ENCODE peak calls at places on chromosomes 7 and 10, in seven cellular contexts. P is CD8-positive, alpha-beta T cell; B is neural progenitor cell; K is GM13976; F is left ventricle myocardium inferior; R is upper lobe of right lung; N is endothelial cell of umbilical vein. E is an unnamed sample.

GRCh38 chr7:72435913-72436480 is 23.9 kb upstream of the CALN1 start:
- DNase-seq in F (no peak), K (no peak), N (no peak), P (no peak), R (no peak), B (no peak), E (no peak)

GRCh38 chr10:31867646-31868045 is 61.0 kb downstream of the ARHGAP12 start:
- DNase-seq in R (no peak), K (no peak), F (no peak), P (no peak), B (no peak), N (no peak), E (no peak)

GRCh38 chr10:77774940-77775391 is 137.4 kb upstream of the KCNMA1 start:
- DNase-seq in K (no peak), F (no peak), P (no peak), B (no peak), R (no peak), N (no peak), E (no peak)

GRCh38 chr7:5396542-5396941 is 27.1 kb downstream of the TNRC18 start:
- DNase-seq in B (no peak), P (peak), N (no peak), R (peak), F (no peak), K (peak), E (no peak)

GRCh38 chr7:152006336-152006735 is 19.1 kb upstream of the GALNT11 start:
- DNase-seq in N (no peak), B (no peak), K (no peak), F (no peak), P (no peak), R (no peak), E (no peak)

GRCh38 chr7:28958235-28958945 is at the start of gene TRIL:
- DNase-seq in F (peak), K (peak), P (no peak), R (peak), B (peak), N (peak), E (no peak)

GRCh38 chr7:102115181-102115580 is 171.5 kb upstream of the SH2B2 start:
- DNase-seq in P (no peak), N (no peak), R (no peak), K (no peak), F (no peak), B (no peak), E (no peak)

GRCh38 chr7:147833549-147833948 is 757.0 kb upstream of the C7orf33 start:
- DNase-seq in K (no peak), F (no peak), P (no peak), N (no peak), B (peak), R (no peak), E (no peak)

GRCh38 chr10:71234017-71234894 is 21.9 kb downstream of the UNC5B start:
- DNase-seq in K (no peak), F (peak), P (no peak), B (no peak), R (peak), N (no peak), E (no peak)

GRCh38 chr10:128880221-128880620 is 586.8 kb upstream of the MGMT start:
- DNase-seq in B (no peak), F (no peak), N (no peak), P (no peak), K (no peak), R (no peak), E (no peak)

GRCh38 chr7:143393267-143394041 is 12.3 kb downstream of the ZYX start:
- DNase-seq in F (no peak), N (no peak), K (no peak), P (no peak), R (no peak), B (no peak), E (no peak)

GRCh38 chr10:3853547-3853989 is 68.6 kb upstream of the KLF6 start:
- DNase-seq in P (no peak), K (no peak), B (no peak), N (no peak), R (no peak), F (no peak), E (no peak)

GRCh38 chr7:151451626-151452025 is 11.7 kb upstream of the CRYGN start:
- DNase-seq in R (peak), N (no peak), K (no peak), F (no peak), B (no peak), P (no peak), E (no peak)

GRCh38 chr7:24227603-24228359 is 56.2 kb upstream of the NPY start:
- DNase-seq in R (no peak), B (peak), K (peak), P (peak), N (no peak), F (no peak), E (no peak)

GRCh38 chr7:90988523-90988922 is 275.7 kb upstream of the FZD1 start:
- DNase-seq in K (no peak), F (no peak), R (no peak), P (no peak), N (no peak), B (no peak), E (no peak)

GRCh38 chr7:34841326-34841725 is 183.3 kb downstream of the NPSR1 start:
- DNase-seq in P (no peak), B (peak), R (no peak), N (no peak), K (no peak), F (no peak), E (no peak)
- TF ChIP-seq CTCF in P (no peak), B (no peak), R (no peak), N (no peak), K (no peak), F (no peak), E (no peak)

GRCh38 chr10:101901340-101901739 is 57.7 kb upstream of the KCNIP2 start:
- DNase-seq in K (peak), R (no peak), P (no peak), B (peak), F (no peak), N (no peak), E (no peak)
- TF ChIP-seq CTCF in K (peak), R (no peak), P (no peak), B (peak), F (no peak), N (no peak), E (no peak)

DNA sequence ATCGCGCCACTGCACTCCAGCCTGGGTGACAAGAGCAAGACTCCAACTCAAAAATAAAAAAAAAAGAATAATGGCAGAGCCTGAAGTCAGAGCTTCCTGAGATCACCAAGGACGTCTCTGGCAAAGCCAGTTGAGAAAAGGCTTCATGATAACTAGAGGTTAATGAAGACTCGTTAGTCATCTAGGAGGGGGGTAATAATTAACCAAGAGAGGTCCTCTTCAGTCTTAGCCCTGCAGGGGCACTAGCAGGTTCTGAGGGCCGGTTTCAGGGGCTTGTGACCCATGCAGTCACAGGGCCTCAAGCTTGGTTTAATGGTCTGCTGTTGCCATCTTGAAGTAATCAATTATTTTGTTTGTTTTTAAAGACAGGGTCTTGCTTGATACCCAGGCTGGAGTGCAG is 28.6 kb upstream of the PROSER2 start:
- DNase-seq in K (no peak), P (no peak), R (no peak), F (no peak), B (no peak), N (no peak), E (no peak)
- TF ChIP-seq CTCF in K (no peak), P (no peak), R (no peak), F (no peak), B (no peak), N (no peak), E (no peak)

GRCh38 chr10:130160775-130161174 is 24.6 kb downstream of the GLRX3 start:
- DNase-seq in F (no peak), B (no peak), R (no peak), N (no peak), K (no peak), P (no peak), E (no peak)
- TF ChIP-seq CTCF in F (no peak), B (peak), R (no peak), N (no peak), K (no peak), P (no peak), E (no peak)

GRCh38 chr7:2965745-2966270 is 77.9 kb downstream of the CARD11 start:
- DNase-seq in R (no peak), N (no peak), K (no peak), B (no peak), P (no peak), F (no peak), E (no peak)

GRCh38 chr7:2964208-2964607 is 79.5 kb downstream of the CARD11 start:
- DNase-seq in F (no peak), N (no peak), P (no peak), R (no peak), K (no peak), B (no peak), E (no peak)

GRCh38 chr7:2959343-2959680 is 84.4 kb downstream of the CARD11 start:
- DNase-seq in N (no peak), F (no peak), K (no peak), B (no peak), R (peak), P (no peak), E (no peak)

GRCh38 chr7:2959828-2960599 is 83.7 kb downstream of the CARD11 start:
- DNase-seq in K (no peak), N (no peak), B (no peak), F (no peak), P (no peak), R (peak), E (no peak)

DNA sequence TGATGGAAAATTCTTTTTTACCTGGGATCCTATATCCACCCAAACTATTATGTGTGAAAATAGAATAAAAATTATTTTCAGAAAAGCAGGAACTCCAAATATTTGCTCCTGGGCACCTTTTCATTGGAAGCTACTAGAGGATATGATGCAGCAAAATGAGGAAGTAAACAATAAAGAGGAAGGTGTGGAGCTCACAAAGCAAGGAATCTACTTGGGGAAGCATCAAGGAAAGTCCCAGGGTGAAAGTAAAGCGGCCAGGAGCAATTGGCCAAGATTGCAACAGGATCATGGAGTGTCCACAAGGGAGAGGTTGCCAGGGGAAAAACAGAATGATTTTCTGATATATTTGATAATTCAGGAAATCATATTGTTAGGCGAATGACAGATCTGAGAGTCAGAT is 80.8 kb downstream of the CARD11 start:
- DNase-seq in K (no peak), R (no peak), P (no peak), B (no peak), N (peak), F (no peak), E (no peak)
- TF ChIP-seq CTCF in K (no peak), R (no peak), P (no peak), B (no peak), N (no peak), F (no peak), E (no peak)

E was measured in AG09309.